ENCODE peak calls at places on chromosomes 16 and 17, in eight cellular contexts. B is H9, S is colonic mucosa, X is PC-3, O is fibroblast of lung, P is neural progenitor cell, Z is SK-N-SH, E is endothelial cell of umbilical vein. I is an unnamed sample. For H3K4me1, the result is how much of the 10 kb centered on the place peaks cover.

GRCh38 chr17:50514936-50515702 is 6.9 kb downstream of the MYCBPAP start:
- DNase-seq in B (no peak), S (no peak), X (no peak), O (peak), P (peak), Z (no peak), E (no peak), I (peak)

GRCh38 chr17:15966183-15966878 is 21.4 kb downstream of the ADORA2B start:
- DNase-seq in B (peak), S (peak), X (peak), O (peak), P (peak), Z (no peak), E (peak), I (peak)

GRCh38 chr17:31533546-31534155 is 142.2 kb downstream of the RAB11FIP4 start:
- DNase-seq in B (peak), S (no peak), X (peak), O (peak), P (peak), Z (peak), E (peak), I (peak)

GRCh38 chr17:2996208-2996855 is 67.1 kb downstream of the OR1D5 start:
- DNase-seq in B (no peak), S (no peak), X (no peak), O (peak), P (no peak), Z (no peak), E (peak), I (no peak)

GRCh38 chr17:8552582-8553320 is 77.8 kb downstream of the MYH10 start:
- DNase-seq in B (no peak), S (no peak), X (peak), O (peak), P (no peak), Z (no peak), E (no peak), I (no peak)

GRCh38 chr17:40303009-40303657 is 5.8 kb upstream of the RARA start:
- DNase-seq in B (no peak), S (peak), X (peak), O (peak), P (peak), Z (peak), E (peak), I (peak)

GRCh38 chr17:49549691-49550678 is 25.7 kb upstream of the NXPH3 start:
- DNase-seq in B (no peak), S (no peak), X (no peak), O (no peak), P (no peak), Z (peak), E (no peak), I (peak)

GRCh38 chr16:380837-381787 is 666 bp downstream of the PGAP6 start:
- DNase-seq in B (no peak), S (peak), X (no peak), O (no peak), P (peak), Z (peak), E (no peak), I (no peak)

GRCh38 chr16:5468488-5468887 is 370.9 kb upstream of the EEF2KMT start:
- DNase-seq in B (no peak), S (no peak), X (no peak), O (no peak), P (no peak), Z (no peak), E (no peak), I (no peak)

GRCh38 chr17:68310141-68310540 is 18.8 kb downstream of the ARSG start:
- DNase-seq in B (no peak), S (no peak), X (peak), O (peak), P (no peak), Z (no peak), E (no peak), I (no peak)

GRCh38 chr16:64437706-64438329 is 684.0 kb downstream of the CDH11 start:
- DNase-seq in B (peak), S (no peak), X (no peak), O (no peak), P (no peak), Z (peak), E (peak), I (no peak)

GRCh38 chr17:50297407-50297865 is 23.2 kb downstream of the TMEM92 start:
- DNase-seq in B (peak), S (peak), X (peak), O (peak), P (peak), Z (peak), E (peak), I (peak)

DNA sequence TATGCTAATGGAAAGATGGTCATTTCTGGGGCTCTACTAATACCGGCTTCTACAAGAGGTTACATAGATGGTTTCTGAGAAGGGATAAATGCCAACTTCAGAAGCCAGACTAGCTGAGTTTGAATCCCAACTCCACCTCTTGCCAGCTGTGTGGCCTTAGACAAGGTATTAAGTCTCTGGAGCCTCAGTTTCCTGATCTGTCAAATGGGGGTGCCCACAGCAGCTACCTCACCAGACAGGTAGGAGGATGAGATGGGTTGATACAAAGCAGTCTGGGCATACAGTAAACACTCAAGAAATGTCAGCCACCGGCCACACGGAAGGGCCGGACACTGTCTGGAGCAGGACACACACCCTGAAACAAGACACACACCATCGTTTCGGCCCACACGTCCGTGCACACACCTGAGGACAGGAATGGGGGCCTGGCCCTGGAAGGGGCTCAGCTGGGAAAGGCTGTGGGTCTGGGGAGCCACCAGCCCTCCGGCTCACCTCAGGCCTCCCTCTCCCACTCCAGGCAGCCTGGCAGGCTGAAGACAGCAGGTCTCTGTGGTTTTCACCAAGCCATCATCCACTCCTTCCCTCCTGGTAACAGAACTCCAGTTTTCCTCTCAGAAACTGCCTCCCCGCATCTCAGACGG is 5.5 kb downstream of the KNOP1 start:
- DNase-seq in B (no peak), S (no peak), X (no peak), O (no peak), P (no peak), Z (no peak), E (no peak), I (no peak)
- H3K27ac ChIP-seq in B (no peak), S (no peak), X (no peak), O (no peak), P (no peak), Z (no peak), E (no peak), I (no peak)

GRCh38 chr16:59605706-59606105 is 871.6 kb upstream of the GOT2 start:
- DNase-seq in B (no peak), S (no peak), X (no peak), O (no peak), P (no peak), Z (no peak), E (no peak), I (no peak)

GRCh38 chr16:59597269-59597668 is 863.2 kb upstream of the GOT2 start:
- DNase-seq in B (no peak), S (no peak), X (no peak), O (no peak), P (no peak), Z (no peak), E (no peak), I (no peak)

GRCh38 chr16:59604331-59604730 is 870.2 kb upstream of the GOT2 start:
- DNase-seq in B (no peak), S (no peak), X (peak), O (no peak), P (no peak), Z (no peak), E (no peak), I (no peak)

DNA sequence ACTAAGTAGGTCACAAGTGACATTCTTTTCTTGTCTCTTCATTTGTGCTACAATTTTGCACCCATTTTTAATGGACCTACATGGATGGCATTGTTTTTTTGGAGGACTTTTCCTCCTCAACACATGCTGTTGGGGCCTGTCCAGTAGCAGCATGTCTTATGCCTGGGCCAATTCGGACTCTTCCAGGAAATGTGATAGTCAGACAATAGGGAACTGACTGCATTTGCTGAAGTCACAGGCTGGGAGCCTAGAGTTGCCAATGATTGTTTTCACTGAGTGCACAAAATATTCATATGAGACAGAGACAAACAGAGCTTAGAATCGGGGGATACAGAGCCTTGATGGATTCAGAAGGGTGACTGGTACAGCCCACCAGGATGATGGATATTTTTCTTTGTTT is 867.3 kb upstream of the GOT2 start:
- DNase-seq in B (no peak), S (no peak), X (no peak), O (no peak), P (no peak), Z (no peak), E (no peak), I (no peak)
- H3K9ac ChIP-seq in B (no peak), S (no peak), X (no peak), O (no peak), P (no peak), Z (no peak), E (no peak), I (no peak)

GRCh38 chr16:88130681-88131080 is 179.4 kb downstream of the BANP start:
- DNase-seq in B (no peak), S (no peak), X (no peak), O (no peak), P (no peak), Z (peak), E (no peak), I (no peak)
- H3K4me1 ChIP-seq in B (under half), S (under half), X (under half), O (under half), P (under half), Z (under half), E (under half), I (under half)

GRCh38 chr17:19723967-19724366 is 7.6 kb upstream of the SLC47A2 start:
- DNase-seq in B (no peak), S (no peak), X (peak), O (no peak), P (no peak), Z (no peak), E (no peak), I (no peak)
- H3K27ac ChIP-seq in B (no peak), S (no peak), X (no peak), O (no peak), P (no peak), Z (no peak), E (no peak), I (no peak)

GRCh38 chr16:89313583-89313982 is 96.1 kb downstream of the ZNF778 start:
- DNase-seq in B (no peak), S (no peak), X (no peak), O (no peak), P (no peak), Z (no peak), E (no peak), I (no peak)
- H3K9ac ChIP-seq in B (no peak), S (no peak), X (no peak), O (no peak), P (no peak), Z (no peak), E (no peak), I (no peak)

GRCh38 chr17:38425744-38426143 is 2.5 kb upstream of the ARHGAP23 start:
- DNase-seq in B (peak), S (no peak), X (no peak), O (peak), P (no peak), Z (no peak), E (peak), I (peak)

GRCh38 chr17:38426441-38426840 is 1.8 kb upstream of the ARHGAP23 start:
- DNase-seq in B (no peak), S (no peak), X (no peak), O (no peak), P (no peak), Z (no peak), E (no peak), I (no peak)

GRCh38 chr17:38427160-38427949 is 909 bp upstream of the ARHGAP23 start:
- DNase-seq in B (no peak), S (no peak), X (no peak), O (no peak), P (no peak), Z (no peak), E (no peak), I (peak)

GRCh38 chr17:38424297-38424972 is 3.8 kb upstream of the ARHGAP23 start:
- DNase-seq in B (peak), S (no peak), X (no peak), O (no peak), P (no peak), Z (no peak), E (no peak), I (peak)

GRCh38 chr17:38425048-38425447 is 3.2 kb upstream of the ARHGAP23 start:
- DNase-seq in B (peak), S (no peak), X (no peak), O (no peak), P (no peak), Z (no peak), E (peak), I (peak)
- H3K4me1 ChIP-seq in B (under half), S (under half), X (under half), O (under half), P (under half), Z (under half), E (half or more), I (under half)

DNA sequence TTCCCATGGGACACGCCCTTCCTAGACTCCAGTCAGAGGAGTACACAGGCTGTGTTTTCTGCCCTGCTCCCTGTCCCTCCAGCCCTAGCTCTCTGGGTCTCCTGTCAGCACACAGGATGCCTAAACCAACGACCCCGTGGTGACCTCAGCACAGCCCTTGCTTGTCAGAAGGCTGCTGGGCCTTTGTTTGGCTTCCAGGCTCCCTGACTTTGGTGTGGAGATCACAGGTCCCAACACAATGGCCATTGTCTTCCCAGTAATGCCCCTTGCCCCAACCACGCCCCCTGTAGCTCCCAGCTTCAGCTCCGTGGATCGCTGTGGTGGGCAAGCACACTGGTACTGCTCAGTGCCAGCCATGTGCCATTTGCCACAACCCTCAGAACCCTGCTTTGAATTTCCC is 15.0 kb downstream of the HNF1B start:
- DNase-seq in B (no peak), S (no peak), X (no peak), O (no peak), P (peak), Z (no peak), E (no peak), I (peak)
- H3K27ac ChIP-seq in B (no peak), S (no peak), X (no peak), O (no peak), P (no peak), Z (no peak), E (no peak), I (no peak)

GRCh38 chr17:56680676-56681075 is 87.2 kb downstream of the NOG start:
- DNase-seq in B (no peak), S (no peak), X (peak), O (peak), P (no peak), Z (no peak), E (no peak), I (no peak)

GRCh38 chr17:56679767-56680422 is 86.4 kb downstream of the NOG start:
- DNase-seq in B (no peak), S (no peak), X (peak), O (peak), P (no peak), Z (no peak), E (no peak), I (no peak)

GRCh38 chr17:56678249-56679144 is 85.0 kb downstream of the NOG start:
- DNase-seq in B (peak), S (no peak), X (no peak), O (no peak), P (peak), Z (peak), E (no peak), I (peak)

GRCh38 chr17:56679148-56679766 is 85.8 kb downstream of the NOG start:
- DNase-seq in B (no peak), S (no peak), X (peak), O (peak), P (peak), Z (peak), E (peak), I (peak)

GRCh38 chr17:56681561-56682266 is 88.2 kb downstream of the NOG start:
- DNase-seq in B (no peak), S (no peak), X (peak), O (peak), P (no peak), Z (no peak), E (peak), I (no peak)
- H3K9ac ChIP-seq in B (no peak), S (no peak), X (no peak), O (no peak), P (no peak), Z (peak), E (peak), I (no peak)

GRCh38 chr17:38906429-38907172 is 18.8 kb upstream of the LASP1NB start:
- DNase-seq in B (no peak), S (no peak), X (no peak), O (no peak), P (no peak), Z (no peak), E (no peak), I (peak)
- H3K4me1 ChIP-seq in B (under half), S (under half), X (under half), O (under half), P (under half), Z (under half), E (under half), I (under half)